ENCODE peak calls at places on chromosomes 2 and 18, in nine cellular contexts. Y is T-helper 17 cell, N is progenitor cell of endocrine pancreas, L is IMR-90, R is endothelial cell, T is NCI-H460, Z is astrocyte, C is GM10248, F is brain microvascular endothelial cell. P is an unnamed sample.

GRCh38 chr18:2413352-2413751 is 158.0 kb downstream of the METTL4 start:
- DNase-seq in R (no peak), Y (no peak), L (no peak), T (no peak), C (no peak), Z (no peak), F (no peak), N (no peak), P (no peak)

GRCh38 chr2:3193423-3194330 is 183.9 kb downstream of the EIPR1 start:
- DNase-seq in T (no peak), C (no peak), N (no peak), F (no peak), Z (no peak), L (peak), Y (no peak), R (no peak), P (no peak)

GRCh38 chr2:173048901-173049661 is 26.6 kb upstream of the MAP3K20 start:
- DNase-seq in Y (no peak), N (no peak), Z (peak), T (peak), F (peak), L (peak), C (peak), R (no peak), P (peak)

GRCh38 chr18:46480187-46480586 is 176.8 kb downstream of the LOXHD1 start:
- DNase-seq in R (no peak), F (no peak), L (no peak), Y (no peak), C (no peak), Z (no peak), N (no peak), T (no peak), P (no peak)

GRCh38 chr18:48140738-48141137 is 210.3 kb upstream of the SMAD2 start:
- DNase-seq in L (no peak), Y (no peak), N (no peak), C (no peak), T (no peak), F (no peak), R (no peak), Z (no peak), P (no peak)

GRCh38 chr2:96144481-96145027 is 686 bp downstream of the DUSP2 start:
- DNase-seq in T (no peak), F (peak), Z (no peak), N (no peak), Y (peak), L (no peak), R (no peak), C (no peak), P (no peak)

GRCh38 chr2:237198144-237198900 is 112.6 kb downstream of the COPS8 start:
- DNase-seq in T (no peak), L (peak), C (no peak), F (no peak), N (no peak), R (no peak), Z (peak), Y (no peak), P (peak)

GRCh38 chr2:197165020-197165419 is 145.6 kb downstream of the ANKRD44 start:
- DNase-seq in L (no peak), Z (no peak), N (no peak), T (no peak), Y (no peak), F (no peak), C (no peak), R (no peak), P (no peak)

GRCh38 chr2:19576411-19576810 is 218.0 kb upstream of the OSR1 start:
- DNase-seq in N (no peak), Y (no peak), L (no peak), F (no peak), C (no peak), T (no peak), R (no peak), Z (no peak), P (no peak)

GRCh38 chr2:98472132-98472650 is 27.5 kb downstream of the INPP4A start:
- DNase-seq in F (no peak), R (no peak), L (no peak), C (no peak), T (no peak), N (no peak), Y (no peak), Z (no peak), P (no peak)

GRCh38 chr2:231059756-231060155 is 3.1 kb downstream of the PSMD1 start:
- DNase-seq in L (peak), R (no peak), Z (no peak), F (no peak), Y (no peak), N (no peak), C (no peak), T (no peak), P (no peak)

GRCh38 chr2:100274076-100274475 is 48.2 kb downstream of the LONRF2 start:
- DNase-seq in C (peak), Y (no peak), L (no peak), F (no peak), Z (no peak), N (no peak), R (no peak), T (no peak), P (no peak)

GRCh38 chr2:21052044-21052443 is 8.2 kb upstream of the APOB start:
- DNase-seq in T (no peak), L (no peak), Y (no peak), R (no peak), Z (no peak), F (no peak), N (no peak), C (no peak), P (no peak)

GRCh38 chr18:23354625-23355024 is 98.5 kb upstream of the RIOK3 start:
- DNase-seq in R (no peak), F (peak), N (no peak), Y (no peak), T (no peak), L (peak), C (no peak), Z (peak), P (peak)

GRCh38 chr18:985301-985700 is 80.6 kb downstream of the ADCYAP1 start:
- DNase-seq in N (no peak), L (no peak), F (no peak), R (no peak), T (peak), Z (no peak), Y (no peak), C (no peak), P (no peak)

P was measured in EH.